ENCODE peak calls at places on chromosomes 11 and 22, in ten cellular contexts. H is colonic mucosa, V is body of pancreas, C is astrocyte of the spinal cord, U is sigmoid colon, Y is esophagus squamous epithelium, N is GM23338, X is fibroblast of lung, O is uterus, S is K562. D is an unnamed sample.

GRCh38 chr11:133896028-133896427 is 50.7 kb upstream of the SPATA19 start:
- DNase-seq in H (no peak), V (no peak), C (no peak), U (no peak), Y (no peak), N (no peak), X (no peak), O (no peak), S (no peak), D (no peak)

GRCh38 chr11:108122166-108122628 is 830 bp downstream of the ACAT1 start:
- DNase-seq in H (peak; percentile 45), V (peak; percentile 53), C (peak; percentile 31), U (no peak), Y (no peak), N (peak; percentile 37), X (peak; percentile 34), O (peak; percentile 27), S (no peak), D (peak; percentile 17)

GRCh38 chr11:72750556-72751292 is 1.5 kb downstream of the ARAP1 start:
- DNase-seq in H (no peak), V (no peak), C (no peak), U (no peak), Y (no peak), N (no peak), X (no peak), O (no peak), S (peak; percentile 40), D (no peak)

GRCh38 chr22:37187552-37187890 is 526 bp downstream of the C1QTNF6 start:
- DNase-seq in H (peak; percentile 73), V (no peak), C (no peak), U (no peak), Y (no peak), N (no peak), X (no peak), O (peak; percentile 52), S (no peak), D (peak; percentile 50)

GRCh38 chr11:45280449-45280848 is 5.7 kb downstream of the SYT13 start:
- DNase-seq in H (no peak), V (no peak), C (peak; percentile 20), U (no peak), Y (no peak), N (no peak), X (no peak), O (no peak), S (no peak), D (peak; percentile 12)

GRCh38 chr11:86292912-86293606 is 9.0 kb upstream of the HIKESHI start:
- DNase-seq in H (no peak), V (no peak), C (no peak), U (no peak), Y (no peak), N (no peak), X (no peak), O (no peak), S (no peak), D (no peak)

GRCh38 chr11:61693897-61694840 is 14.0 kb downstream of the DAGLA start:
- DNase-seq in H (peak; percentile 75), V (peak; percentile 48), C (no peak), U (peak; percentile 66), Y (no peak), N (no peak), X (peak; percentile 11), O (no peak), S (no peak), D (no peak)

GRCh38 chr11:44308923-44309482 is 936 bp downstream of the ALX4 start:
- DNase-seq in H (no peak), V (no peak), C (no peak), U (no peak), Y (no peak), N (no peak), X (no peak), O (no peak), S (no peak), D (no peak)

GRCh38 chr22:31124811-31125465 is 2.2 kb downstream of the INPP5J start:
- DNase-seq in H (no peak), V (no peak), C (no peak), U (no peak), Y (no peak), N (no peak), X (no peak), O (no peak), S (no peak), D (no peak)

GRCh38 chr11:32115406-32115805 is 24.5 kb downstream of the RCN1 start:
- DNase-seq in H (no peak), V (no peak), C (no peak), U (no peak), Y (no peak), N (no peak), X (no peak), O (no peak), S (no peak), D (no peak)

DNA sequence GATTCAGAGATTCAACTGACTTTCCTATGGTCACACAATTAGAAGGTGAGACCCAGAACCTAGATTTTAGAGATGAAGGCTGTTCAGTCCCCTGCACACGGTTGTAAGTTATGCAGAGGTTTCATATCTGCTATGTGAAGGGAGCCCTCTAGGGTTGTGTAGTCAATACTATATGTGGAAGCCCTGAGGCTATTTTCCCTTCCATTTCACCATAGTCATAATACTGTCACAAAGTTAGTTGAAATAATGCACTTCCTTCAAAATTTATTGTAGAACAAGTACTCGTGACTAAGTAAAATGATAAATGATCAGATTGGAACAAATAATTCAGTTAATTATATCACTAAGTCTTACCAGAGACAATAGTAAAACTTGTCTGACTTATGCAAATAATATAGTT is 48.8 kb downstream of the ENDOD1 start:
- DNase-seq in H (no peak), V (no peak), C (no peak), U (no peak), Y (no peak), N (no peak), X (peak; percentile 40), O (no peak), S (no peak), D (peak; percentile 44)
- TF ChIP-seq CTCF in H (peak; percentile 11), V (no peak), C (peak; percentile 27), U (no peak), Y (no peak), N (peak; percentile 12), X (no peak), O (peak; percentile 25), S (peak; percentile 43), D (no peak)

GRCh38 chr11:102280237-102280833 is 36.9 kb upstream of the BIRC3 start:
- DNase-seq in H (peak; percentile 49), V (no peak), C (no peak), U (no peak), Y (no peak), N (peak; percentile 36), X (no peak), O (no peak), S (no peak), D (no peak)

GRCh38 chr11:102283088-102283487 is 34.2 kb upstream of the BIRC3 start:
- DNase-seq in H (no peak), V (no peak), C (no peak), U (no peak), Y (no peak), N (no peak), X (no peak), O (no peak), S (no peak), D (no peak)

GRCh38 chr11:102287963-102288744 is 29.1 kb upstream of the BIRC3 start:
- DNase-seq in H (peak; percentile 57), V (peak; percentile 51), C (peak; percentile 77), U (no peak), Y (no peak), N (peak; percentile 88), X (peak; percentile 85), O (peak; percentile 58), S (peak; percentile 58), D (peak; percentile 81)

GRCh38 chr11:102286292-102286691 is 31.0 kb upstream of the BIRC3 start:
- DNase-seq in H (no peak), V (no peak), C (no peak), U (no peak), Y (no peak), N (no peak), X (no peak), O (no peak), S (no peak), D (no peak)

DNA sequence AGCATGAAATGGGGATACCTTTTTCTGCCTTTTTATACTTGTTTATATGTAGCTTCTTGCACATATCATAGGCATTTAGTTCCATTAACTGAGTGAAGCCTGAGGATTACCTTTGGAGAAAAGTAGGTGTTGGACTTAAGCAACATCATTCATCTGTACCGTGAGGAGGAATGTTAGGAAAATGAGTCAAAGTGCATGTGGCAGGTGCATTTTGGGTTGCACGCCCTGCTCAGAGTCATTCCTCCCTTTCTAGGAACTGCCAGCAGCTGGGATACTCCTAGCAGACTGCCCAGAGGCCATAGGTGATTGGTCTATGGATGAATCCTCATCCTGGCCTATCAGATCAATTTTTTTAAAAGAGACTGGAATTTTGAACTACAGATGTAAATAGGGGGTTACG is 33.3 kb upstream of the BIRC3 start:
- DNase-seq in H (no peak), V (no peak), C (no peak), U (no peak), Y (no peak), N (no peak), X (no peak), O (no peak), S (no peak), D (peak; percentile 51)
- H3K4me3 ChIP-seq in H (no peak overlapping the region), V (no peak overlapping the region), C (no peak overlapping the region), U (no peak overlapping the region), Y (no peak overlapping the region), N (no peak overlapping the region), X (no peak overlapping the region), O (no peak overlapping the region), S (no peak overlapping the region), D (no peak overlapping the region)

DNA sequence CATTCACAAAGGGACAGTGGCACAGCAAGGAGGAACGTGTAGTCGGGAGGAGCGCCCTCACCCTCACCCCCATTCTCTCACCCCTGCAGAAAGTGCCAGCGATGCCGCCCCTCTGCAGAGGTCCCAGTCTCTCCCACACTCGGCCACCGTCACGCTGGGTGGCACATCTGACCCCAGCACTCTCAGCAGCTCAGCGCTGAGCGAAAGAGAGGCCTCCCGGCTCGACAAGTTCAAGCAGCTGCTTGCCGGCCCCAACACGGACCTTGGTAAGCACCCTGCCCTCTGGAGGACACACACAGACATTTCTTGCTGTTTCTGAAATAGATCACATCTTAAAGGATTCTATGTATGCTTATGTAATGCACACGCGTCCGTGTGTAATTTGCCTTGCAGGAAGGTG is 34.9 kb downstream of the TBC1D22A start:
- DNase-seq in H (no peak), V (no peak), C (peak; percentile 45), U (peak; percentile 52), Y (no peak), N (peak; percentile 67), X (peak; percentile 54), O (no peak), S (peak; percentile 26), D (peak; percentile 72)
- TF ChIP-seq CTCF in H (no peak), V (no peak), C (peak; percentile 45), U (no peak), Y (peak; percentile 34), N (peak; percentile 46), X (peak; percentile 13), O (no peak), S (peak; percentile 31), D (peak; percentile 38)

DNA sequence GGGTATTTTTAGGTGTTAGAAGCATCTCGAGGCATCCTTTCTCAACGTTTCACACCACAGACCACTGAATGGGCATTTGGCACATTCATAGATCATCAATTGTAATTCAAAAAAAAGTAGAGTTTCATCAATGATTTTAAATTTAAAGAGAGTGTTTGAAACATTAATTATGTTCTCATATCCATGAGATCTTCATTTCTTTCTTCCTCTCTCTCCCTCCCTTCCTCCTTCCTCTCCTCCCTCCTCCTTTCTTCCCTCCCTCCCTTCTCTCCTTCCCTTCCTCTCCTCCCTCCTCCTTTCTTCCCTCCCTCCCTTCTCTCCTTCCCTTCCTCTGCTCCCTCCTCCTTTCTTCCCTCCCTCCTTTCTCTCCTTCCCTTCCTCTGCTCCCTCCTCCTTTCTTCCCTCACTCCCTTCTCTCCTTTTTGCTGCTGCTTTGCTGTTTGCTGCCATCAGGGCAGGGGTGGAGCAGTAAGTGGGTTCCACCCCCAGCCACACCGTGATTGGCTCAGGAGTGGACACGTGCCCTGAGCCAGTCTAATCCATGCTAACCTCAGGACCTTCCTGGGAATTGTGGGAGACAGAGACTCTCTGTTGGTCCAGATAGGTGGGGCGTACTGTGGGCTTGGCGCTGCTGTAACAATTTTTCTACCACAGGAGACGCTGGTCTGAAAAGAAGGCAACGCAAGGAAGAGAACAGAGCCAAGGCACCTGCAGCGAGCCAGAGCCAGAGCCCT is 33.8 kb upstream of the APOBEC3A start:
- DNase-seq in H (peak; percentile 83), V (peak; percentile 85), C (peak; percentile 88), U (peak; percentile 93), Y (no peak), N (peak; percentile 62), X (peak; percentile 91), O (peak; percentile 81), S (peak; percentile 76), D (peak; percentile 55)
- H3K4me3 ChIP-seq in H (no peak overlapping the region), V (no peak overlapping the region), C (peak overlapping the region; percentile 26), U (no peak overlapping the region), Y (no peak overlapping the region), N (no peak overlapping the region), X (no peak overlapping the region), O (peak overlapping the region; percentile 2), S (peak overlapping the region; percentile 5), D (no peak overlapping the region)

D was measured in epithelial cell of esophagus.